ENCODE peak calls at places on chromosomes 4 and X, in seven cellular contexts. W is GM23338, T is OCI-LY7, I is astrocyte, R is mammary epithelial cell, K is H9, L is endothelial cell of umbilical vein. G is an unnamed sample.

GRCh38 chr4:53189011-53189410 is 176.8 kb downstream of the SCFD2 start:
- DNase-seq in W (no peak), T (no peak), I (peak; percentile 76), R (peak; percentile 12), K (no peak), L (no peak), G (peak; percentile 0)

GRCh38 chr4:85928775-85929585 is 430.9 kb downstream of the MAPK10 start:
- DNase-seq in W (no peak), T (no peak), I (peak; percentile 70), R (peak; percentile 72), K (no peak), L (no peak), G (no peak)

GRCh38 chrX:150365051-150365952 is 2.2 kb downstream of the MAMLD1 start:
- DNase-seq in W (peak; percentile 73), T (no peak), I (peak; percentile 37), R (peak; percentile 42), K (peak; percentile 71), L (peak; percentile 62), G (no peak)

GRCh38 chr4:120007171-120007894 is 59.3 kb downstream of the MAD2L1 start:
- DNase-seq in W (no peak), T (no peak), I (peak; percentile 76), R (peak; percentile 68), K (no peak), L (no peak), G (no peak)

GRCh38 chrX:63275127-63275526 is 76.0 kb downstream of the SPIN4 start:
- DNase-seq in W (peak; percentile 47), T (peak; percentile 7), I (no peak), R (peak; percentile 25), K (peak; percentile 35), L (peak; percentile 27), G (no peak)

GRCh38 chr4:181264908-181265307 is 978.3 kb upstream of the TENM3 start:
- DNase-seq in W (peak; percentile 49), T (no peak), I (no peak), R (no peak), K (peak; percentile 35), L (no peak), G (no peak)

GRCh38 chr4:7365472-7366179 is 69.1 kb downstream of the PSAPL1 start:
- DNase-seq in W (no peak), T (no peak), I (no peak), R (no peak), K (no peak), L (no peak), G (no peak)

GRCh38 chrX:48971325-48972213 is at the start of gene KCND1:
- DNase-seq in W (peak; percentile 69), T (no peak), I (peak; percentile 64), R (no peak), K (peak; percentile 77), L (peak; percentile 44), G (peak; percentile 25)

GRCh38 chrX:136204571-136204970 is 46.6 kb downstream of the MAP7D3 start:
- DNase-seq in W (peak; percentile 37), T (no peak), I (peak; percentile 61), R (peak; percentile 31), K (peak; percentile 38), L (peak; percentile 54), G (no peak)

GRCh38 chr4:69322055-69322454 is 41.8 kb downstream of the UGT2B28 start:
- DNase-seq in W (no peak), T (no peak), I (peak; percentile 67), R (peak; percentile 53), K (no peak), L (no peak), G (no peak)

GRCh38 chr4:38132140-38132673 is 172.0 kb downstream of the PTTG2 start:
- DNase-seq in W (peak; percentile 48), T (no peak), I (peak; percentile 99), R (peak; percentile 99), K (no peak), L (peak; percentile 92), G (peak; percentile 71)

GRCh38 chr4:143273170-143273917 is 63.3 kb upstream of the GAB1 start:
- DNase-seq in W (no peak), T (no peak), I (peak; percentile 13), R (peak; percentile 7), K (no peak), L (no peak), G (no peak)

GRCh38 chrX:122625821-122626220 is 558.3 kb upstream of the GRIA3 start:
- DNase-seq in W (no peak), T (no peak), I (peak; percentile 85), R (peak; percentile 68), K (no peak), L (no peak), G (no peak)

GRCh38 chrX:29431895-29432294 is 783.5 kb upstream of the MAGEB2 start:
- DNase-seq in W (no peak), T (no peak), I (no peak), R (peak; percentile 41), K (no peak), L (no peak), G (no peak)

GRCh38 chrX:73478961-73479360 is 32.1 kb downstream of the CDX4 start:
- DNase-seq in W (peak; percentile 2), T (no peak), I (no peak), R (no peak), K (no peak), L (no peak), G (no peak)

GRCh38 chrX:2967998-2968909 is 38.1 kb upstream of the ARSH start:
- DNase-seq in W (peak; percentile 5), T (no peak), I (peak; percentile 70), R (peak; percentile 44), K (peak; percentile 35), L (peak; percentile 5), G (peak; percentile 0)

GRCh38 chrX:153702350-153703035 is 14.8 kb downstream of the SLC6A8 start:
- DNase-seq in W (no peak), T (no peak), I (no peak), R (no peak), K (no peak), L (peak; percentile 41), G (no peak)

GRCh38 chr4:107519057-107519456 is 201.0 kb downstream of the PAPSS1 start:
- DNase-seq in W (peak; percentile 64), T (peak; percentile 1), I (no peak), R (peak; percentile 8), K (no peak), L (peak; percentile 44), G (no peak)

GRCh38 chr4:162645381-162645780 is 481.6 kb upstream of the FSTL5 start:
- DNase-seq in W (peak; percentile 60), T (no peak), I (peak; percentile 3), R (no peak), K (no peak), L (no peak), G (no peak)

GRCh38 chr4:106986486-106986885 is 49.6 kb downstream of the DKK2 start:
- DNase-seq in W (no peak), T (no peak), I (peak; percentile 39), R (peak; percentile 4), K (no peak), L (no peak), G (no peak)

GRCh38 chrX:37367946-37368345 is 18.8 kb downstream of the PRRG1 start:
- DNase-seq in W (no peak), T (no peak), I (no peak), R (no peak), K (no peak), L (peak; percentile 60), G (no peak)

GRCh38 chrX:9466115-9466495 is 1.2 kb downstream of the TBL1X start:
- DNase-seq in W (peak; percentile 41), T (peak; percentile 11), I (no peak), R (no peak), K (peak; percentile 41), L (peak; percentile 23), G (no peak)

GRCh38 chr4:124203613-124204284 is 508.8 kb downstream of the ANKRD50 start:
- DNase-seq in W (no peak), T (no peak), I (peak; percentile 92), R (no peak), K (no peak), L (peak; percentile 37), G (no peak)

GRCh38 chrX:109902665-109903064 is 100.2 kb upstream of the TMEM164 start:
- DNase-seq in W (no peak), T (no peak), I (peak; percentile 50), R (no peak), K (no peak), L (no peak), G (no peak)

GRCh38 chr4:174561556-174561955 is 39.3 kb upstream of the HPGD start:
- DNase-seq in W (peak; percentile 27), T (no peak), I (no peak), R (no peak), K (no peak), L (no peak), G (no peak)

GRCh38 chr4:174564529-174564928 is 42.2 kb upstream of the HPGD start:
- DNase-seq in W (no peak), T (peak; percentile 21), I (no peak), R (no peak), K (no peak), L (no peak), G (no peak)

GRCh38 chr4:174559894-174560293 is 37.6 kb upstream of the HPGD start:
- DNase-seq in W (peak; percentile 51), T (no peak), I (no peak), R (no peak), K (peak; percentile 45), L (no peak), G (no peak)

DNA sequence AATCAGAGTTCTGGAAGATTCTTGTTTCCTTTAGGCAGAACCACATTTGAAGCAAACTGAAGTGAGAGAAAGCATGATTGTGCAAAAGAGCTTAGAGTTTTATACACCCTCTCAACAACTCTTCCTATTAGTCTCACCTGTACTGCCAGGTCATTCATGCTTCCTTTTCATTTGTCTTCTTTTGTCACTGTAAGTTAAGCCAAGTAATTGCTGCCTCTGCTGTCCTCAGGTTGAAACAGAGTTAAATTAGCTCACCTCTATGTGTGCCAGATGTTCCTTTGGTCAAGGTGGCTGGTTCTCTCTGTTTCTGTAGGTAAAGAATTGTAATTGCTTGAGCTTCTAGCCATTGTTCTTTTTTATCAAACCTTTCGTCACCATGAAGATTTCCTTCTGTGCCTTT is 41.1 kb upstream of the HPGD start:
- DNase-seq in W (peak; percentile 21), T (no peak), I (no peak), R (no peak), K (no peak), L (no peak), G (no peak)
- H2AFZ ChIP-seq in W (peak overlapping the region; percentile 20), T (no peak overlapping the region), I (no peak overlapping the region), R (no peak overlapping the region), K (no peak overlapping the region), L (no peak overlapping the region), G (no peak overlapping the region)

DNA sequence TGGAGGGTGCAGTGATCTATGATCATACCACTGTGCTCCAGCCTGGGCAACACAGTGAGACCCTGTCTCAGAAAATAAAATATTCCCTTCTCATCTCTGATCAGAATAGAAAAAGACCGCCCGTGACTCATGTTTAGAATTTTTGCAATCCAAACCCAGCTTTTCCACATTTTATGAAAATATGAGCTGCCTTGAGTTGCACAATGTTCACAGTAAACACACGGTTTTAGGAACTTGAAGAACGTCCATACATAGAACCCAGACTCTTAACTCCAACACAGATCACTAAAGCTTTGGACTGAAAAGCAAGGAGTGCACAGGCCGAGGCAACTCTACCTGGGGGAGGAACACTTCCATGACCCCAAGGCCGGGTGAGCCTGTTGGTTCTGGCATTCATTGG is 305.0 kb downstream of the TENM3 start:
- DNase-seq in W (no peak), T (no peak), I (no peak), R (no peak), K (no peak), L (no peak), G (no peak)
- H3K27ac ChIP-seq in W (no peak overlapping the region), T (no peak overlapping the region), I (no peak overlapping the region), R (no peak overlapping the region), K (no peak overlapping the region), L (no peak overlapping the region), G (no peak overlapping the region)

GRCh38 chrX:19750028-19750786 is 137.2 kb downstream of the SH3KBP1 start:
- DNase-seq in W (no peak), T (no peak), I (no peak), R (no peak), K (no peak), L (no peak), G (no peak)
- H3K79me2 ChIP-seq in W (no peaks in the 10 kb centered on the region), T (peaks cover 69% of the 10 kb centered on the region), I (no peaks in the 10 kb centered on the region), R (no peaks in the 10 kb centered on the region), K (no peaks in the 10 kb centered on the region), L (no peaks in the 10 kb centered on the region), G (no peaks in the 10 kb centered on the region)

GRCh38 chr4:112940364-112940763 is 109.1 kb upstream of the ANK2 start:
- DNase-seq in W (no peak), T (no peak), I (no peak), R (no peak), K (no peak), L (no peak), G (no peak)
- H2AFZ ChIP-seq in W (no peak overlapping the region), T (no peak overlapping the region), I (no peak overlapping the region), R (no peak overlapping the region), K (no peak overlapping the region), L (no peak overlapping the region), G (no peak overlapping the region)

G was measured in keratinocyte.